ENCODE peak calls at places on chromosomes 3 and 15, in four cellular contexts. R, I, D and Z are unnamed samples.

GRCh38 chr3:9142346-9142745 is 107.1 kb downstream of the SRGAP3 start:
- DNase-seq in R (no peak), I (no peak), D (no peak), Z (no peak)

GRCh38 chr3:56219894-56220805 is 248.1 kb downstream of the ERC2 start:
- DNase-seq in R (no peak), I (no peak), D (no peak), Z (no peak)

GRCh38 chr3:194119831-194120230 is 16.1 kb upstream of the HES1 start:
- DNase-seq in R (no peak), I (no peak), D (no peak), Z (no peak)

GRCh38 chr3:142029052-142029642 is 120.2 kb downstream of the TFDP2 start:
- DNase-seq in R (no peak), I (no peak), D (no peak), Z (no peak)

GRCh38 chr15:79474252-79474651 is 42.1 kb downstream of the MINAR1 start:
- DNase-seq in R (no peak), I (no peak), D (no peak), Z (no peak)

GRCh38 chr3:39323454-39323853 is 6.1 kb upstream of the CCR8 start:
- DNase-seq in R (no peak), I (no peak), D (no peak), Z (no peak)

GRCh38 chr3:9311265-9311664 is 51.6 kb upstream of the THUMPD3 start:
- DNase-seq in R (no peak), I (no peak), D (no peak), Z (no peak)

GRCh38 chr3:180870008-180870733 is 42.3 kb upstream of the FXR1 start:
- DNase-seq in R (peak), I (no peak), D (peak), Z (no peak)

GRCh38 chr15:67405208-67406191 is 115.4 kb upstream of the C15orf61 start:
- DNase-seq in R (no peak), I (peak), D (no peak), Z (no peak)

GRCh38 chr3:16188071-16188470 is 13.6 kb downstream of the GALNT15 start:
- DNase-seq in R (no peak), I (no peak), D (no peak), Z (no peak)
- TF ChIP-seq CTCF in R (no peak), I (no peak), D (peak), Z (no peak)

GRCh38 chr3:150105025-150105424 is 134.3 kb upstream of the PFN2 start:
- DNase-seq in R (no peak), I (no peak), D (no peak), Z (no peak)
- H3K27ac ChIP-seq in R (no peak), I (no peak), D (no peak), Z (no peak)

GRCh38 chr3:120039642-120040610 is 54.3 kb downstream of the GSK3B start:
- DNase-seq in R (no peak), I (no peak), D (peak), Z (no peak)
- TF ChIP-seq CTCF in R (no peak), I (no peak), D (peak), Z (no peak)

GRCh38 chr15:101371519-101371918 is 76.5 kb upstream of the SNRPA1 start:
- DNase-seq in R (no peak), I (no peak), D (no peak), Z (peak)

GRCh38 chr15:101372149-101372577 is 77.1 kb upstream of the SNRPA1 start:
- DNase-seq in R (no peak), I (peak), D (no peak), Z (peak)

GRCh38 chr15:101374326-101374725 is 79.3 kb upstream of the SNRPA1 start:
- DNase-seq in R (no peak), I (no peak), D (no peak), Z (no peak)

GRCh38 chr15:101373580-101373979 is 78.5 kb upstream of the SNRPA1 start:
- DNase-seq in R (no peak), I (no peak), D (no peak), Z (no peak)

DNA sequence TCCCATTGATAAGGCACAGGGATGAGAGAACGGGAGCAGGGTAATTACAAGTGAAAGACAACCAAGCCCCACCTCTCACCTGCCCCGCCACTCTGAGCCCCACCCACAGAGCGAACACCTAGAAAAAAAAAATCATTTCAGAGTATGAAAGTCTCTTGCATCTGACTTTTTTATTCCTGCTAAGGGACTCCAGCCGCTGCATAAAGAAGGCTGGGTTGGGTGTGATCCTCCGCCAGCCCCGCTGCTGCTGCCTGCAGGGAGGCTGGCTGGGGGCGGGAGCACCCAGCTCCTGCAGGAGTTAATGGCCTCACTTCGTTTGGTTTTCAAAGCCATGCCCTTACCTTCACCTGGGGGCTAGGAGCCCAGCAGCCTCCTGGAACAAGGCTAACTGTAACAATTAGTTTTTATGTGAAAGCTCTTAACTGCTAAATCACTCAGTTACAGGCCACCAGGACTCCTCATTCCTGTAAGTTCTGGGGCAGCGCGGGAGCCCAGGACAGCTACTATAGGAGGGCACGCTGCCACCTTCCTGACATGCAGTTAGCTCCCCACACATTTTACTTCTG is 78.0 kb upstream of the SNRPA1 start:
- DNase-seq in R (no peak), I (no peak), D (peak), Z (peak)
- H3K27ac ChIP-seq in R (no peak), I (no peak), D (peak), Z (no peak)